ENCODE peak calls at places on chromosomes 3 and 15, in four cellular contexts. Q is adipocyte, R is hepatocyte, I is foreskin fibroblast. F is an unnamed sample.

GRCh38 chr15:66566963-66567531 is 1.2 kb upstream of the LCTL start:
- DNase-seq in R (peak), Q (peak), I (peak), F (no peak)

GRCh38 chr3:14425574-14426304 is 23.3 kb downstream of the SLC6A6 start:
- DNase-seq in R (no peak), I (no peak), Q (no peak), F (no peak)

GRCh38 chr15:72685925-72686794 is at the start of the genes BBS4 and HIGD2B:
- DNase-seq in R (peak), I (peak), Q (peak), F (peak)

GRCh38 chr3:11757441-11757875 is 89.2 kb downstream of the TAMM41 start:
- DNase-seq in R (peak), I (peak), Q (no peak), F (peak)

GRCh38 chr3:42270561-42270960 is 4.6 kb upstream of the CCK start:
- DNase-seq in Q (no peak), R (no peak), I (no peak), F (no peak)

GRCh38 chr3:32217339-32217738 is 21.1 kb upstream of the CMTM8 start:
- DNase-seq in R (peak), Q (no peak), I (no peak), F (no peak)

GRCh38 chr3:40924559-40925058 is 274.7 kb upstream of the CTNNB1 start:
- DNase-seq in Q (no peak), R (no peak), I (no peak), F (no peak)

GRCh38 chr3:190180268-190180667 is 59.6 kb upstream of the P3H2 start:
- DNase-seq in R (no peak), I (peak), Q (no peak), F (no peak)

DNA sequence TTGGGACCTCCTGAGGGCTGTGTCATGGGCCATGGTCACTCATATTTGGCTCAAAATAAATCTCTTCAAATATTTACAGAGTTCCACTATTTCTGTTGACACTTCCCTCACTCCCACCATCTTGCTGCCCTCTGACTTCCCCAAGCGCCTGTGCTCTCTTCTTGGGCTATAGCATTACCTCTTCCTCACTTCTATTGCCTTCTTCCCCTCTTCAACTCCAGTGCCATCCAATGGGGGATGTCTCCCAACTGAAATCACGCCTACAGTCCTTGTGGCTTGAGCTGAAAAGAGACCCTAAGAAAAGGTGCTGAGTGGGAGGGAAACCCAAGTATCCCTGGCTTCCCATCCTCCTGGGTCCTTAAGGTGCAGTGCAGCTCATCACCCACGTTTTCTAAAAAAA is 21.8 kb downstream of the UMPS start:
- DNase-seq in R (no peak), Q (no peak), I (no peak), F (no peak)
- H3K4me3 ChIP-seq in R (no peak), Q (no peak), I (no peak), F (no peak)

GRCh38 chr3:195916291-195916690 is 7.9 kb upstream of the TNK2 start:
- DNase-seq in I (no peak), Q (no peak), R (no peak), F (no peak)

GRCh38 chr3:195911946-195912270 is 3.6 kb upstream of the TNK2 start:
- DNase-seq in Q (no peak), I (no peak), R (no peak), F (no peak)

GRCh38 chr3:195913382-195913781 is 5.0 kb upstream of the TNK2 start:
- DNase-seq in I (no peak), Q (no peak), R (no peak), F (no peak)

GRCh38 chr3:195916991-195917390 is 8.6 kb upstream of the TNK2 start:
- DNase-seq in Q (no peak), I (no peak), R (no peak), F (no peak)

GRCh38 chr3:195914648-195915473 is 6.5 kb upstream of the TNK2 start:
- DNase-seq in R (peak), Q (peak), I (peak), F (peak)
- H3K4me3 ChIP-seq in R (no peak), Q (peak), I (no peak), F (peak)

GRCh38 chr3:46984591-46985459 is 5.4 kb downstream of the NBEAL2 start:
- DNase-seq in R (no peak), I (no peak), Q (no peak), F (no peak)

GRCh38 chr3:46982581-46982980 is 3.1 kb downstream of the NBEAL2 start:
- DNase-seq in Q (no peak), R (no peak), I (no peak), F (no peak)

GRCh38 chr3:46979958-46980497 is 562 bp downstream of the NBEAL2 start:
- DNase-seq in I (no peak), Q (peak), R (no peak), F (no peak)

GRCh38 chr3:46978985-46979944 is at the start of gene NBEAL2:
- DNase-seq in Q (peak), R (peak), I (peak), F (peak)

DNA sequence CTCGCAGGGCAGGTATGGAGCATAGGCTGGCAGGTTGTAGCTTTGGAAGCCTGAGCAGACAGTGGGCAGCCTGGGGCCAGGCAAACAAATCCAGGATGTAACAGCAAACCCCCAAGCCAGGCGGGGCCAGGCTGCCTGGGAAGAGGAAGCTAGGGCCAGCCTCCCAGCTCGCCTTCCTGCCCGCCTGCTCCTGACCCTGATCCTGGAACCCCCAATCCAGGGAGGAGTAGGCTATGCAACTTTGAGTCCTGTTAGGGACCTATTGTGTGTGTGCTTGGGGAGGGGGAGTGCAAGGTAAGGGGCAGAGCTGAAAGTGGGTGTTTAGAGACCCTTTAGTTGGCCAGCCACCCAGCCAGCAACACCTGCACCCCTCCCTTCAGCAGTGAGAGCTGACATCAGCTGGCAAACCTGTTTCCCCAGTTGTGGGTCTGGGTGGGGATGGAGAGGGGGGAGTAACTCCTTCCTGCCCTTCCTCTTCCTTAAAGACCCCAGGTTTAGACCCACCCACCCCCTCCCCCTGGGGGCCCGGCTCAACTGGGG is 2.5 kb downstream of the NBEAL2 start:
- DNase-seq in Q (no peak), R (peak), I (no peak), F (no peak)
- H3K4me3 ChIP-seq in Q (no peak), R (no peak), I (no peak), F (no peak)

DNA sequence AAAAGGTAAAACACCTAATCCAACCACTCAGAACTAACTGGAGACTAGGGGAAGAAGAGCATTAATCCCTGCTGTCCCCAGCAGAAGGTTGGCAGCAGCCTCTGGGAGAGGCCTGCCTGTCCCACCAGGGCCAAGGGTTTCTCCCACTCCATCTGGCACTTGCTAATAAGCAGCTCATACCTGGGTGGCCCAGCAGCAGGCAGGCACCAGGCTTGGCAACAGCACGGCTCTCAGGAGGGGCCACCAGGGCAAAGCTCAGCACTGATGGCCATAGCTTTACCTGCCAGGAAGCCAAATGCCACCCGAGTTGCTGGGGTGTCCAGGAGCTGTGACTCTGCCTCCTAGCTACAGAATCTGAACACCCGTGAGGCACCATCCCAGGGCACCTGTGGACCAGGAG is 58.3 kb downstream of the BOC start:
- DNase-seq in Q (no peak), R (no peak), I (no peak), F (no peak)
- H3K4me3 ChIP-seq in Q (no peak), R (no peak), I (no peak), F (no peak)